ENCODE peak calls at places on chromosomes 7 and 10, in six cellular contexts. One of them, this sample, is unnamed.

GRCh38 chr7:28986723-28987122 is 28.6 kb upstream of the TRIL start:
- DNase-seq in T follicular helper cell: no peak
- DNase-seq in fibroblast of mammary gland: peak
- DNase-seq in NCI-H1930: no peak
- DNase-seq in AG09309: peak
- DNase-seq in EL: peak
- DNase-seq in this sample: no peak

GRCh38 chr7:112371721-112372120 is 78.5 kb upstream of the IFRD1 start:
- DNase-seq in T follicular helper cell: no peak
- DNase-seq in fibroblast of mammary gland: peak
- DNase-seq in NCI-H1930: no peak
- DNase-seq in AG09309: no peak
- DNase-seq in EL: no peak
- DNase-seq in this sample: no peak

GRCh38 chr7:98475352-98475751 is 74.5 kb upstream of the BAIAP2L1 start:
- DNase-seq in T follicular helper cell: no peak
- DNase-seq in fibroblast of mammary gland: no peak
- DNase-seq in NCI-H1930: no peak
- DNase-seq in AG09309: no peak
- DNase-seq in EL: no peak
- DNase-seq in this sample: no peak

GRCh38 chr7:11753441-11753840 is 78.6 kb downstream of the THSD7A start:
- DNase-seq in T follicular helper cell: no peak
- DNase-seq in fibroblast of mammary gland: no peak
- DNase-seq in NCI-H1930: no peak
- DNase-seq in AG09309: no peak
- DNase-seq in EL: no peak
- DNase-seq in this sample: no peak

GRCh38 chr10:1100691-1101368 is 44.6 kb downstream of the WDR37 start:
- DNase-seq in T follicular helper cell: no peak
- DNase-seq in fibroblast of mammary gland: no peak
- DNase-seq in NCI-H1930: no peak
- DNase-seq in AG09309: no peak
- DNase-seq in EL: no peak
- DNase-seq in this sample: no peak

GRCh38 chr7:38825721-38826440 is 83.1 kb downstream of the VPS41 start:
- DNase-seq in T follicular helper cell: no peak
- DNase-seq in fibroblast of mammary gland: peak
- DNase-seq in NCI-H1930: no peak
- DNase-seq in AG09309: no peak
- DNase-seq in EL: no peak
- DNase-seq in this sample: no peak

GRCh38 chr7:116543664-116544063 is 18.8 kb downstream of the CAV1 start:
- DNase-seq in T follicular helper cell: no peak
- DNase-seq in fibroblast of mammary gland: peak
- DNase-seq in NCI-H1930: no peak
- DNase-seq in AG09309: no peak
- DNase-seq in EL: peak
- DNase-seq in this sample: no peak

GRCh38 chr7:120876922-120877321 is 19.0 kb upstream of the TSPAN12 start:
- DNase-seq in T follicular helper cell: no peak
- DNase-seq in fibroblast of mammary gland: no peak
- DNase-seq in NCI-H1930: no peak
- DNase-seq in AG09309: no peak
- DNase-seq in EL: no peak
- DNase-seq in this sample: no peak

GRCh38 chr7:102178410-102178809 is 108.3 kb upstream of the SH2B2 start:
- DNase-seq in T follicular helper cell: no peak
- DNase-seq in fibroblast of mammary gland: no peak
- DNase-seq in NCI-H1930: no peak
- DNase-seq in AG09309: no peak
- DNase-seq in EL: no peak
- DNase-seq in this sample: no peak